ENCODE peak calls at places on chromosomes 3 and 15, in ten cellular contexts. One of them, this sample, is unnamed.

GRCh38 chr3:129025691-129026435 is 24.8 kb downstream of the EFCC1 start:
- DNase-seq in right atrium auricular region: no peak
- DNase-seq in transverse colon: peak
- DNase-seq in mammary epithelial cell: no peak
- DNase-seq in CD8-positive, alpha-beta T cell: no peak
- DNase-seq in mesendoderm: no peak
- DNase-seq in suprapubic skin: peak
- DNase-seq in neuronal stem cell: no peak
- DNase-seq in WERI-Rb-1: peak
- DNase-seq in CD8-positive, alpha-beta memory T cell: no peak
- DNase-seq in this sample: peak

GRCh38 chr3:127951276-127951675 is 36.2 kb downstream of the KBTBD12 start:
- DNase-seq in suprapubic skin: no peak
- DNase-seq in CD8-positive, alpha-beta T cell: no peak
- DNase-seq in right atrium auricular region: no peak
- DNase-seq in transverse colon: no peak
- DNase-seq in CD8-positive, alpha-beta memory T cell: no peak
- DNase-seq in mesendoderm: no peak
- DNase-seq in WERI-Rb-1: no peak
- DNase-seq in neuronal stem cell: no peak
- DNase-seq in mammary epithelial cell: peak
- DNase-seq in this sample: peak

GRCh38 chr15:70029297-70029701 is 68.4 kb downstream of the TLE3 start:
- DNase-seq in mesendoderm: no peak
- DNase-seq in right atrium auricular region: no peak
- DNase-seq in transverse colon: no peak
- DNase-seq in suprapubic skin: peak
- DNase-seq in WERI-Rb-1: peak
- DNase-seq in neuronal stem cell: no peak
- DNase-seq in CD8-positive, alpha-beta memory T cell: no peak
- DNase-seq in mammary epithelial cell: no peak
- DNase-seq in CD8-positive, alpha-beta T cell: no peak
- DNase-seq in this sample: no peak

GRCh38 chr3:197809356-197810020 is 18.4 kb downstream of the LRCH3 start:
- DNase-seq in suprapubic skin: no peak
- DNase-seq in WERI-Rb-1: no peak
- DNase-seq in neuronal stem cell: no peak
- DNase-seq in right atrium auricular region: no peak
- DNase-seq in transverse colon: no peak
- DNase-seq in CD8-positive, alpha-beta memory T cell: no peak
- DNase-seq in CD8-positive, alpha-beta T cell: no peak
- DNase-seq in mesendoderm: peak
- DNase-seq in mammary epithelial cell: no peak
- DNase-seq in this sample: no peak

GRCh38 chr15:95499397-95499796 is 831.1 kb upstream of the NR2F2 start:
- DNase-seq in CD8-positive, alpha-beta memory T cell: no peak
- DNase-seq in suprapubic skin: no peak
- DNase-seq in WERI-Rb-1: no peak
- DNase-seq in mesendoderm: no peak
- DNase-seq in neuronal stem cell: no peak
- DNase-seq in CD8-positive, alpha-beta T cell: no peak
- DNase-seq in mammary epithelial cell: no peak
- DNase-seq in transverse colon: no peak
- DNase-seq in right atrium auricular region: no peak
- DNase-seq in this sample: no peak

GRCh38 chr3:146577662-146578061 is 27.5 kb downstream of the PLSCR5 start:
- DNase-seq in suprapubic skin: no peak
- DNase-seq in WERI-Rb-1: peak
- DNase-seq in CD8-positive, alpha-beta memory T cell: peak
- DNase-seq in mammary epithelial cell: peak
- DNase-seq in transverse colon: peak
- DNase-seq in mesendoderm: peak
- DNase-seq in neuronal stem cell: no peak
- DNase-seq in CD8-positive, alpha-beta T cell: no peak
- DNase-seq in right atrium auricular region: no peak
- DNase-seq in this sample: no peak

GRCh38 chr3:117355566-117355965 is 646.0 kb downstream of the TUSC7 start:
- DNase-seq in mammary epithelial cell: no peak
- DNase-seq in CD8-positive, alpha-beta memory T cell: no peak
- DNase-seq in suprapubic skin: no peak
- DNase-seq in mesendoderm: peak
- DNase-seq in CD8-positive, alpha-beta T cell: no peak
- DNase-seq in neuronal stem cell: no peak
- DNase-seq in right atrium auricular region: no peak
- DNase-seq in WERI-Rb-1: peak
- DNase-seq in transverse colon: no peak
- DNase-seq in this sample: no peak

GRCh38 chr15:70271422-70272088 is 173.8 kb upstream of the TLE3 start:
- DNase-seq in mammary epithelial cell: peak
- DNase-seq in WERI-Rb-1: peak
- DNase-seq in CD8-positive, alpha-beta T cell: no peak
- DNase-seq in mesendoderm: peak
- DNase-seq in CD8-positive, alpha-beta memory T cell: no peak
- DNase-seq in suprapubic skin: no peak
- DNase-seq in right atrium auricular region: peak
- DNase-seq in transverse colon: peak
- DNase-seq in neuronal stem cell: peak
- DNase-seq in this sample: peak

GRCh38 chr15:92159481-92159880 is 234.2 kb upstream of the ST8SIA2 start:
- DNase-seq in right atrium auricular region: peak
- DNase-seq in transverse colon: no peak
- DNase-seq in CD8-positive, alpha-beta memory T cell: no peak
- DNase-seq in mammary epithelial cell: no peak
- DNase-seq in mesendoderm: peak
- DNase-seq in CD8-positive, alpha-beta T cell: no peak
- DNase-seq in neuronal stem cell: no peak
- DNase-seq in WERI-Rb-1: no peak
- DNase-seq in suprapubic skin: no peak
- DNase-seq in this sample: no peak
- H3K27ac ChIP-seq in right atrium auricular region: no peak
- H3K27ac ChIP-seq in transverse colon: no peak
- H3K27ac ChIP-seq in CD8-positive, alpha-beta memory T cell: no peak
- H3K27ac ChIP-seq in mammary epithelial cell: no peak
- H3K27ac ChIP-seq in mesendoderm: no peak
- H3K27ac ChIP-seq in CD8-positive, alpha-beta T cell: no peak
- H3K27ac ChIP-seq in neuronal stem cell: no peak
- H3K27ac ChIP-seq in WERI-Rb-1: no peak
- H3K27ac ChIP-seq in suprapubic skin: no peak
- H3K27ac ChIP-seq in this sample: no peak

GRCh38 chr15:29945943-29946591 is 123.8 kb upstream of the TJP1 start:
- DNase-seq in suprapubic skin: no peak
- DNase-seq in CD8-positive, alpha-beta T cell: no peak
- DNase-seq in CD8-positive, alpha-beta memory T cell: no peak
- DNase-seq in WERI-Rb-1: no peak
- DNase-seq in transverse colon: no peak
- DNase-seq in mammary epithelial cell: peak
- DNase-seq in neuronal stem cell: no peak
- DNase-seq in right atrium auricular region: no peak
- DNase-seq in mesendoderm: no peak
- DNase-seq in this sample: no peak
- H3K27ac ChIP-seq in suprapubic skin: no peak
- H3K27ac ChIP-seq in CD8-positive, alpha-beta T cell: no peak
- H3K27ac ChIP-seq in CD8-positive, alpha-beta memory T cell: no peak
- H3K27ac ChIP-seq in WERI-Rb-1: no peak
- H3K27ac ChIP-seq in transverse colon: no peak
- H3K27ac ChIP-seq in mammary epithelial cell: peak
- H3K27ac ChIP-seq in neuronal stem cell: no peak
- H3K27ac ChIP-seq in right atrium auricular region: no peak
- H3K27ac ChIP-seq in mesendoderm: no peak
- H3K27ac ChIP-seq in this sample: no peak

DNA sequence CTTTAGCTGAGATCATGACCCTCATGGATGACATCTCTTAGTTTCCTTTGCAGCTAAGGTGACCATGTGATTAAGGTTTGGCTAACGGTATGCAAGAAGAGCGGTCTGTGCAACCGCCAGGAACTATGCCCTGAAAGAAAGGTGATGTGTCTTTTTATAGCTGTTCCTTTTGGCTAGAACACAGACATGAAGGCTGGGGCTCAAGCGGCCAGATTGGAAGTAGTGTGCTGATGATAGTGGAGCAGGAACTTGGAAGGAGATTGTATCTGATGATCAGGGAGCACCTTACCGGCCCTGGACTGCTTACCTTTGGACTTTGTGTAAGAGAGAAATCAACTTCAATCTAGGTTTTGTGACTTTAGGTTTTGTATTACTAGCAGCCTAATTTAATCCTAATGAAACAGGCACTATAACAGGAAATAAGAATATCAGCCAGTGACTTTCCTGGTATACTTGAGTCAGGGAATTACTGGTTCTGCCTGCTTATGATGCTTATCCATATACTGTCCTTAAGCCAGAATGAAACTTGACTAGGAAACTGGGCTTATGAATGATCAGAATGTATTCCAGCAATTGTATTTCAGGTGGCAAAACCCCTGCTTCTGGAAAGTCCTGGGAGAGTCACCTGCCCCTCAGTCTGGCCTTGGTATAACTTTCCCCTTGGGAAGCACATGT is 164.3 kb upstream of the LRIG1 start:
- DNase-seq in CD8-positive, alpha-beta memory T cell: no peak
- DNase-seq in neuronal stem cell: no peak
- DNase-seq in WERI-Rb-1: no peak
- DNase-seq in suprapubic skin: no peak
- DNase-seq in mammary epithelial cell: no peak
- DNase-seq in CD8-positive, alpha-beta T cell: no peak
- DNase-seq in transverse colon: no peak
- DNase-seq in right atrium auricular region: no peak
- DNase-seq in mesendoderm: no peak
- DNase-seq in this sample: no peak
- H3K27ac ChIP-seq in CD8-positive, alpha-beta memory T cell: no peak
- H3K27ac ChIP-seq in neuronal stem cell: no peak
- H3K27ac ChIP-seq in WERI-Rb-1: no peak
- H3K27ac ChIP-seq in suprapubic skin: no peak
- H3K27ac ChIP-seq in mammary epithelial cell: no peak
- H3K27ac ChIP-seq in CD8-positive, alpha-beta T cell: no peak
- H3K27ac ChIP-seq in transverse colon: no peak
- H3K27ac ChIP-seq in right atrium auricular region: no peak
- H3K27ac ChIP-seq in mesendoderm: no peak
- H3K27ac ChIP-seq in this sample: no peak

GRCh38 chr3:5194801-5195509 is 7.4 kb downstream of the EDEM1 start:
- DNase-seq in neuronal stem cell: no peak
- DNase-seq in mammary epithelial cell: peak
- DNase-seq in right atrium auricular region: no peak
- DNase-seq in WERI-Rb-1: no peak
- DNase-seq in CD8-positive, alpha-beta T cell: no peak
- DNase-seq in mesendoderm: peak
- DNase-seq in transverse colon: no peak
- DNase-seq in CD8-positive, alpha-beta memory T cell: no peak
- DNase-seq in suprapubic skin: no peak
- DNase-seq in this sample: no peak
- H3K27ac ChIP-seq in neuronal stem cell: no peak
- H3K27ac ChIP-seq in mammary epithelial cell: peak
- H3K27ac ChIP-seq in right atrium auricular region: no peak
- H3K27ac ChIP-seq in WERI-Rb-1: no peak
- H3K27ac ChIP-seq in CD8-positive, alpha-beta T cell: no peak
- H3K27ac ChIP-seq in mesendoderm: no peak
- H3K27ac ChIP-seq in transverse colon: peak
- H3K27ac ChIP-seq in CD8-positive, alpha-beta memory T cell: peak
- H3K27ac ChIP-seq in suprapubic skin: peak
- H3K27ac ChIP-seq in this sample: no peak

DNA sequence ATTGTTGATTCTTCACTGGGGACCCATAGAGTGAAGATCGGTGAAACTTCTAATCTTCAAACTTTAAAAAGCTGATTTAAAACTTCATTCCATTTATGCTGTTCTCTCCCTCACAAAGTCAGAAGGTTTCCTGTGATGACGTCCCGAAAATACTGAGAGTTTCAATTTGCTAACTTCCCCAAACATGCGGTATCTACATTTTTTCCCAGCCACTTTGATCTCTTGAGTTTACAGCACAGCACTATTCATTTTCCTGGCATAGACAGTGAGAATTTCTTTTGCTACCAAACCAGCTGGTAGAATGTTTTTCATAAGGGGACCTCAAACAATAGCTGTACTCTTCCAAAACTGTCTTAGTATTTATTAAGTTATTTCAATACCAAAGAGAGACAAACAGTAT is 156.8 kb downstream of the LSAMP start:
- DNase-seq in neuronal stem cell: no peak
- DNase-seq in transverse colon: no peak
- DNase-seq in CD8-positive, alpha-beta memory T cell: no peak
- DNase-seq in right atrium auricular region: no peak
- DNase-seq in suprapubic skin: no peak
- DNase-seq in mesendoderm: no peak
- DNase-seq in CD8-positive, alpha-beta T cell: no peak
- DNase-seq in mammary epithelial cell: no peak
- DNase-seq in WERI-Rb-1: no peak
- DNase-seq in this sample: no peak
- H3K27ac ChIP-seq in neuronal stem cell: no peak
- H3K27ac ChIP-seq in transverse colon: no peak
- H3K27ac ChIP-seq in CD8-positive, alpha-beta memory T cell: no peak
- H3K27ac ChIP-seq in right atrium auricular region: no peak
- H3K27ac ChIP-seq in suprapubic skin: no peak
- H3K27ac ChIP-seq in mesendoderm: no peak
- H3K27ac ChIP-seq in CD8-positive, alpha-beta T cell: no peak
- H3K27ac ChIP-seq in mammary epithelial cell: no peak
- H3K27ac ChIP-seq in WERI-Rb-1: no peak
- H3K27ac ChIP-seq in this sample: no peak

GRCh38 chr3:168828536-168828935 is 732.8 kb upstream of the GOLIM4 start:
- DNase-seq in right atrium auricular region: no peak
- DNase-seq in CD8-positive, alpha-beta T cell: no peak
- DNase-seq in WERI-Rb-1: no peak
- DNase-seq in mesendoderm: no peak
- DNase-seq in mammary epithelial cell: no peak
- DNase-seq in suprapubic skin: no peak
- DNase-seq in transverse colon: no peak
- DNase-seq in neuronal stem cell: no peak
- DNase-seq in CD8-positive, alpha-beta memory T cell: no peak
- DNase-seq in this sample: no peak
- H3K27ac ChIP-seq in right atrium auricular region: no peak
- H3K27ac ChIP-seq in CD8-positive, alpha-beta T cell: no peak
- H3K27ac ChIP-seq in WERI-Rb-1: no peak
- H3K27ac ChIP-seq in mesendoderm: no peak
- H3K27ac ChIP-seq in mammary epithelial cell: no peak
- H3K27ac ChIP-seq in suprapubic skin: no peak
- H3K27ac ChIP-seq in transverse colon: peak
- H3K27ac ChIP-seq in neuronal stem cell: no peak
- H3K27ac ChIP-seq in CD8-positive, alpha-beta memory T cell: no peak
- H3K27ac ChIP-seq in this sample: no peak

DNA sequence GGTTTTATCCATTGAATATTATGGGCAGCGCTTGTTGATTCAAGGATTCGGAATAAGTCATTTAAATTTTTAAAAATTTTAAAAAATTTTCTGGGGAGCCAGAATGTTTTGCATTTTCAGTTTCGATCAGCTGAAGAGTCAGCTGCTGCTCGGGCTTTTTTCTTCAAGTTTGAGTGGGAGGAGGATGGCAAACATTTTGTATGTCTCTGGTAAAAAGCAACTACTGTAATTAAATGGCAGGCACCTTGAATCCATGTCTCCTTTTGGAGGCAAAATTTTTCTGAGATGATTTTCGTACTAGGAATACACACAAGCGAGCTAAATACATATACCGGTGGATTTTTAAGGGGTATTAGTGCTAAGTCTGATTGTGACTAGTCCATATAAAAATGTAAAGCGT is 612 bp downstream of the C3orf38 start:
- DNase-seq in mesendoderm: no peak
- DNase-seq in transverse colon: no peak
- DNase-seq in CD8-positive, alpha-beta T cell: no peak
- DNase-seq in mammary epithelial cell: peak
- DNase-seq in neuronal stem cell: no peak
- DNase-seq in WERI-Rb-1: no peak
- DNase-seq in CD8-positive, alpha-beta memory T cell: peak
- DNase-seq in suprapubic skin: no peak
- DNase-seq in right atrium auricular region: no peak
- DNase-seq in this sample: no peak
- H3K27ac ChIP-seq in mesendoderm: peak
- H3K27ac ChIP-seq in transverse colon: peak
- H3K27ac ChIP-seq in CD8-positive, alpha-beta T cell: peak
- H3K27ac ChIP-seq in mammary epithelial cell: peak
- H3K27ac ChIP-seq in neuronal stem cell: peak
- H3K27ac ChIP-seq in WERI-Rb-1: peak
- H3K27ac ChIP-seq in CD8-positive, alpha-beta memory T cell: peak
- H3K27ac ChIP-seq in suprapubic skin: peak
- H3K27ac ChIP-seq in right atrium auricular region: peak
- H3K27ac ChIP-seq in this sample: peak